ENCODE peak calls at places on chromosomes 6 and 20, in five cellular contexts. One of them, this sample, is unnamed.

GRCh38 chr6:25056130-25056529 is 120.4 kb upstream of the RIPOR2 start:
- DNase-seq in CD8-positive, alpha-beta T cell: no peak
- DNase-seq in heart right ventricle: peak; percentile 10
- DNase-seq in mammary epithelial cell: no peak
- DNase-seq in Peyer's patch: no peak
- DNase-seq in this sample: no peak

GRCh38 chr6:170124836-170125235 is 166.0 kb downstream of the DLL1 start:
- DNase-seq in CD8-positive, alpha-beta T cell: no peak
- DNase-seq in heart right ventricle: no peak
- DNase-seq in mammary epithelial cell: peak; percentile 73
- DNase-seq in Peyer's patch: peak; percentile 49
- DNase-seq in this sample: no peak

GRCh38 chr6:78670802-78671201 is 196.5 kb upstream of the IRAK1BP1 start:
- DNase-seq in CD8-positive, alpha-beta T cell: no peak
- DNase-seq in heart right ventricle: no peak
- DNase-seq in mammary epithelial cell: no peak
- DNase-seq in Peyer's patch: no peak
- DNase-seq in this sample: no peak

GRCh38 chr6:162442675-162443074 is 284.9 kb downstream of the PRKN start:
- DNase-seq in CD8-positive, alpha-beta T cell: no peak
- DNase-seq in heart right ventricle: no peak
- DNase-seq in mammary epithelial cell: no peak
- DNase-seq in Peyer's patch: no peak
- DNase-seq in this sample: no peak

GRCh38 chr6:46876126-46876525 is 45.6 kb downstream of the ADGRF5 start:
- DNase-seq in CD8-positive, alpha-beta T cell: no peak
- DNase-seq in heart right ventricle: no peak
- DNase-seq in mammary epithelial cell: peak; percentile 97
- DNase-seq in Peyer's patch: no peak
- DNase-seq in this sample: no peak

GRCh38 chr6:108609276-108609769 is 48.6 kb downstream of the FOXO3 start:
- DNase-seq in CD8-positive, alpha-beta T cell: no peak
- DNase-seq in heart right ventricle: no peak
- DNase-seq in mammary epithelial cell: peak; percentile 76
- DNase-seq in Peyer's patch: no peak
- DNase-seq in this sample: no peak

GRCh38 chr20:51917886-51918545 is 115.7 kb upstream of the SALL4 start:
- DNase-seq in CD8-positive, alpha-beta T cell: no peak
- DNase-seq in heart right ventricle: no peak
- DNase-seq in mammary epithelial cell: no peak
- DNase-seq in Peyer's patch: no peak
- DNase-seq in this sample: no peak

GRCh38 chr6:54617730-54618129 is 228.8 kb upstream of the FAM83B start:
- DNase-seq in CD8-positive, alpha-beta T cell: no peak
- DNase-seq in heart right ventricle: no peak
- DNase-seq in mammary epithelial cell: no peak
- DNase-seq in Peyer's patch: no peak
- DNase-seq in this sample: peak; percentile 12

GRCh38 chr6:38174806-38175495 is 355.4 kb downstream of the ZFAND3 start:
- DNase-seq in CD8-positive, alpha-beta T cell: no peak
- DNase-seq in heart right ventricle: no peak
- DNase-seq in mammary epithelial cell: no peak
- DNase-seq in Peyer's patch: no peak
- DNase-seq in this sample: no peak

GRCh38 chr20:44572551-44573500 is 9.6 kb upstream of the PKIG start:
- DNase-seq in CD8-positive, alpha-beta T cell: no peak
- DNase-seq in heart right ventricle: peak; percentile 53
- DNase-seq in mammary epithelial cell: peak; percentile 85
- DNase-seq in Peyer's patch: no peak
- DNase-seq in this sample: peak; percentile 67

GRCh38 chr6:10999994-11000393 is 44.1 kb downstream of the ELOVL2 start:
- DNase-seq in CD8-positive, alpha-beta T cell: no peak
- DNase-seq in heart right ventricle: no peak
- DNase-seq in mammary epithelial cell: no peak
- DNase-seq in Peyer's patch: no peak
- DNase-seq in this sample: peak; percentile 24

GRCh38 chr20:16608265-16608636 is 35.0 kb upstream of the KIF16B start:
- DNase-seq in CD8-positive, alpha-beta T cell: no peak
- DNase-seq in heart right ventricle: no peak
- DNase-seq in mammary epithelial cell: no peak
- DNase-seq in Peyer's patch: no peak
- DNase-seq in this sample: no peak

GRCh38 chr20:24502184-24502583 is 32.8 kb downstream of the SYNDIG1 start:
- DNase-seq in CD8-positive, alpha-beta T cell: no peak
- DNase-seq in heart right ventricle: no peak
- DNase-seq in mammary epithelial cell: peak; percentile 60
- DNase-seq in Peyer's patch: no peak
- DNase-seq in this sample: peak; percentile 62

GRCh38 chr6:37783831-37784584 is 35.5 kb upstream of the ZFAND3 start:
- DNase-seq in CD8-positive, alpha-beta T cell: no peak
- DNase-seq in heart right ventricle: peak; percentile 24
- DNase-seq in mammary epithelial cell: no peak
- DNase-seq in Peyer's patch: no peak
- DNase-seq in this sample: peak; percentile 24

GRCh38 chr20:4076671-4077070 is 61.3 kb upstream of the RNF24 start:
- DNase-seq in CD8-positive, alpha-beta T cell: no peak
- DNase-seq in heart right ventricle: no peak
- DNase-seq in mammary epithelial cell: peak; percentile 80
- DNase-seq in Peyer's patch: no peak
- DNase-seq in this sample: peak; percentile 57

GRCh38 chr20:3047486-3048419 is 1.9 kb downstream of the MRPS26 start:
- DNase-seq in CD8-positive, alpha-beta T cell: no peak
- DNase-seq in heart right ventricle: no peak
- DNase-seq in mammary epithelial cell: no peak
- DNase-seq in Peyer's patch: no peak
- DNase-seq in this sample: no peak

GRCh38 chr6:132731086-132731485 is 17.2 kb upstream of the VNN1 start:
- DNase-seq in CD8-positive, alpha-beta T cell: no peak
- DNase-seq in heart right ventricle: no peak
- DNase-seq in mammary epithelial cell: no peak
- DNase-seq in Peyer's patch: no peak
- DNase-seq in this sample: no peak

GRCh38 chr6:40848038-40848437 is 191.0 kb downstream of the UNC5CL start:
- DNase-seq in CD8-positive, alpha-beta T cell: no peak
- DNase-seq in heart right ventricle: no peak
- DNase-seq in mammary epithelial cell: peak; percentile 55
- DNase-seq in Peyer's patch: no peak
- DNase-seq in this sample: no peak

GRCh38 chr6:144782634-144783033 is 497.5 kb downstream of the UTRN start:
- DNase-seq in CD8-positive, alpha-beta T cell: no peak
- DNase-seq in heart right ventricle: no peak
- DNase-seq in mammary epithelial cell: no peak
- DNase-seq in Peyer's patch: no peak
- DNase-seq in this sample: no peak

GRCh38 chr6:27096834-27097511 is 150.5 kb upstream of the PRSS16 start:
- DNase-seq in CD8-positive, alpha-beta T cell: no peak
- DNase-seq in heart right ventricle: peak; percentile 15
- DNase-seq in mammary epithelial cell: peak; percentile 80
- DNase-seq in Peyer's patch: peak; percentile 69
- DNase-seq in this sample: peak; percentile 90

GRCh38 chr6:27019651-27020552 is 227.6 kb upstream of the PRSS16 start:
- DNase-seq in CD8-positive, alpha-beta T cell: peak; percentile 22
- DNase-seq in heart right ventricle: peak; percentile 80
- DNase-seq in mammary epithelial cell: peak; percentile 90
- DNase-seq in Peyer's patch: peak; percentile 78
- DNase-seq in this sample: peak; percentile 93

DNA sequence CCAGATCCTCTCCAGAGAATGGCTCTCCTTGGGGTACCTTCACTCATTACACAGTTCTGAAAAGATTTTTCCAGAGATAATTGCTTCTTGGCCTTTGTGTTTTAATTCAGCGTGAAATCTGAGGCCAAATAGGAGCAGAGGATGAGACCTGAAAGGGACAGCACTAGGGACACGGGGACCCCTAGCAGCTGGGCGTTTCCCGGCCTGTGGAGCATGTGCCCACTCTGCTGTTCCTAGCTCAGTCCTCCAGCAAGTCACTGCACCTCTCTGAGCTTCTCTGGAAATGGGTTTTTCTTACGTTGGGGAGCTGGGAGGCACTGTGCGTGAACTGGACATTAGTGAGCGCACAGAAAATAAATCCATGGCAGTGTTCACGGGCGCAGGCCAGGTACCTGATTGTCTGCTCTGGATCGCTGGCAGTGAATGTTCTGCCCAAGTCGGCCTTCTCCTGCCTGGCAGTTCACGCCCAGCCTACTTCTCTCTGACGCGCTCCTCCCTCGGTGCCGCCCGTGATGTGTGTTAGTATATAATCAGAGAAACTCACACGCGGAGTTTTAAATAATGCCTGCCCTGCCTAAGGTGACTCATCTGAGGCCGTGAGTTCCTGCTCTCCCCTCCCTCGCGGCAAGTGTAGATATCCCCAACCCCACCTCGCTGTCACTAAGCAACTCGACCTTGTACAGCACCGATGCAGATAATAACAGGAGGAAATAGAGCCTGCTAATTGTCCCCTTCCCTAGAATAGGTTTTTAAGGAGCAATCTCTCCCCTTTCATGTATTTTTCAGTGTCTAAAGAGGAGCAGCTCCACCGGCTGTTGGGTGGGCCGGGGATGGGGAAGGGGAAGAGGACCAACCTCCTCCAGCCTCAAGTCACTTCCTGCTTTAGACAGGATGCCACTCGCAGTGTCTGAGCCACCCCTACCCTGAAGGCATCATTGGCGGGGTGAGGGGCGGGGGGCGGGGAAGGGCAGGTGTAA is 2.7 kb upstream of the TUBB2A start:
- DNase-seq in CD8-positive, alpha-beta T cell: peak; percentile 62
- DNase-seq in heart right ventricle: no peak
- DNase-seq in mammary epithelial cell: peak; percentile 71
- DNase-seq in Peyer's patch: peak; percentile 90
- DNase-seq in this sample: no peak
- H3K27ac ChIP-seq in CD8-positive, alpha-beta T cell: peak overlapping the region; percentile 73
- H3K27ac ChIP-seq in heart right ventricle: peak overlapping the region; percentile 5
- H3K27ac ChIP-seq in mammary epithelial cell: no peak overlapping the region
- H3K27ac ChIP-seq in Peyer's patch: peak overlapping the region; percentile 80
- H3K27ac ChIP-seq in this sample: no peak overlapping the region

GRCh38 chr6:128067446-128068109 is 166.7 kb upstream of the THEMIS start:
- DNase-seq in CD8-positive, alpha-beta T cell: no peak
- DNase-seq in heart right ventricle: no peak
- DNase-seq in mammary epithelial cell: no peak
- DNase-seq in Peyer's patch: no peak
- DNase-seq in this sample: no peak

GRCh38 chr6:128065072-128065471 is 164.2 kb upstream of the THEMIS start:
- DNase-seq in CD8-positive, alpha-beta T cell: no peak
- DNase-seq in heart right ventricle: no peak
- DNase-seq in mammary epithelial cell: no peak
- DNase-seq in Peyer's patch: no peak
- DNase-seq in this sample: no peak

GRCh38 chr6:128069180-128069579 is 168.3 kb upstream of the THEMIS start:
- DNase-seq in CD8-positive, alpha-beta T cell: no peak
- DNase-seq in heart right ventricle: no peak
- DNase-seq in mammary epithelial cell: no peak
- DNase-seq in Peyer's patch: no peak
- DNase-seq in this sample: peak; percentile 78

GRCh38 chr6:128070406-128070805 is 169.5 kb upstream of the THEMIS start:
- DNase-seq in CD8-positive, alpha-beta T cell: no peak
- DNase-seq in heart right ventricle: no peak
- DNase-seq in mammary epithelial cell: no peak
- DNase-seq in Peyer's patch: no peak
- DNase-seq in this sample: peak; percentile 54

DNA sequence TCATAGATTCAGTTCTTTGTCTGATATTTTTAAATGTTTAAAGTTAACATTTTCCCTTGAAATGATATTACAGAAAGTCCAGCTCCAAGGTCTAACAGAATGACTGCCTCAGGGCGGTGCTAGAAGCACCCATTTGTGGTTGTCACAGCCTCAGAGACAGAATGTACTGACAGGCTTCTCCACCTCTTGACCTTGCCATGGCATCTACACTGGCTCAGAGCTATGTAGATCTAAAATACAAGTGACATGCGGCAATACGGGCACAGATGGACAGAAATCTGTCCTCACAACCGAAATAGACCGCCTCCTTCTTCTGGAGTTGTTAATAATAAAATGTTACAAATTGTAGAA is 167.2 kb upstream of the THEMIS start:
- DNase-seq in CD8-positive, alpha-beta T cell: no peak
- DNase-seq in heart right ventricle: no peak
- DNase-seq in mammary epithelial cell: no peak
- DNase-seq in Peyer's patch: no peak
- DNase-seq in this sample: no peak
- TF ChIP-seq CTCF in CD8-positive, alpha-beta T cell: no peak
- TF ChIP-seq CTCF in heart right ventricle: no peak
- TF ChIP-seq CTCF in mammary epithelial cell: no peak
- TF ChIP-seq CTCF in Peyer's patch: no peak
- TF ChIP-seq CTCF in this sample: no peak

GRCh38 chr20:50144362-50144761 is 9.2 kb downstream of the PEDS1 start:
- DNase-seq in CD8-positive, alpha-beta T cell: no peak
- DNase-seq in heart right ventricle: no peak
- DNase-seq in mammary epithelial cell: peak; percentile 100
- DNase-seq in Peyer's patch: no peak
- DNase-seq in this sample: peak; percentile 98
- H3K27ac ChIP-seq in CD8-positive, alpha-beta T cell: no peak overlapping the region
- H3K27ac ChIP-seq in heart right ventricle: no peak overlapping the region
- H3K27ac ChIP-seq in mammary epithelial cell: peak overlapping the region; percentile 91
- H3K27ac ChIP-seq in Peyer's patch: no peak overlapping the region
- H3K27ac ChIP-seq in this sample: peak overlapping the region; percentile 98

GRCh38 chr6:8888468-8888867 is 453.1 kb upstream of the SLC35B3 start:
- DNase-seq in CD8-positive, alpha-beta T cell: no peak
- DNase-seq in heart right ventricle: no peak
- DNase-seq in mammary epithelial cell: no peak
- DNase-seq in Peyer's patch: no peak
- DNase-seq in this sample: no peak
- TF ChIP-seq CTCF in CD8-positive, alpha-beta T cell: no peak
- TF ChIP-seq CTCF in heart right ventricle: no peak
- TF ChIP-seq CTCF in mammary epithelial cell: peak; percentile 42
- TF ChIP-seq CTCF in Peyer's patch: no peak
- TF ChIP-seq CTCF in this sample: peak; percentile 16

DNA sequence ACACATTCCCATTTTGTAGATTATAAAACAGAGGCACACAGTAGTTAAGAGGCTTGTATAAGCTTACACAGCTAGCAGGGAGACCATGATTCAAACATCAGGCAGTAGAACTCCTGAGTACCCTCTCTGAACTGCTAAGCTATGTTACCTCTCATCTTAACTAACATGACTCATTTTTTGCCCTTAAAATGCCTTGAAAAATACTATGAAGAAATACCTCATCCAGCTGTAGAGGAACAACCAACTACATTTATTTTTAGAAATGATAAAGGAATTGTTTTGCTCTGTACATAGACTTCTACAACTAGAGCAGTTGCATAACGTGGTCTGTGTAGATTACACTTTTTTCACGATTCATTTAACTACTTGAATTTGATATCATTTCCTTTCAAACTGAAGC is 102.1 kb downstream of the FLRT3 start:
- DNase-seq in CD8-positive, alpha-beta T cell: no peak
- DNase-seq in heart right ventricle: no peak
- DNase-seq in mammary epithelial cell: peak; percentile 71
- DNase-seq in Peyer's patch: no peak
- DNase-seq in this sample: peak; percentile 43
- H3K27ac ChIP-seq in CD8-positive, alpha-beta T cell: no peak overlapping the region
- H3K27ac ChIP-seq in heart right ventricle: no peak overlapping the region
- H3K27ac ChIP-seq in mammary epithelial cell: peak overlapping the region; percentile 51
- H3K27ac ChIP-seq in Peyer's patch: no peak overlapping the region
- H3K27ac ChIP-seq in this sample: no peak overlapping the region